ENCODE peak calls at places on chromosomes 4 and X, in nine cellular contexts. One of them, this sample, is unnamed.

GRCh38 chr4:168199262-168199957 is 107.1 kb downstream of the ANXA10 start:
- DNase-seq in NCI-H1436: no peak
- DNase-seq in NCI-H460: no peak
- DNase-seq in omental fat pad: no peak
- DNase-seq in ACHN: no peak
- DNase-seq in GM04503: no peak
- DNase-seq in hepatic stellate cell: no peak
- DNase-seq in ELR: no peak
- DNase-seq in mucosa of descending colon: no peak
- DNase-seq in this sample: no peak

GRCh38 chr4:87559090-87559837 is 30.1 kb upstream of the SPARCL1 start:
- DNase-seq in mucosa of descending colon: no peak
- DNase-seq in GM04503: no peak
- DNase-seq in NCI-H1436: peak
- DNase-seq in ELR: no peak
- DNase-seq in omental fat pad: no peak
- DNase-seq in hepatic stellate cell: no peak
- DNase-seq in ACHN: no peak
- DNase-seq in NCI-H460: no peak
- DNase-seq in this sample: no peak

GRCh38 chrX:115402299-115402698 is 112.8 kb downstream of the LUZP4 start:
- DNase-seq in NCI-H1436: no peak
- DNase-seq in NCI-H460: no peak
- DNase-seq in GM04503: no peak
- DNase-seq in mucosa of descending colon: no peak
- DNase-seq in hepatic stellate cell: no peak
- DNase-seq in ACHN: no peak
- DNase-seq in ELR: no peak
- DNase-seq in omental fat pad: no peak
- DNase-seq in this sample: no peak

GRCh38 chr4:74768857-74769525 is 25.3 kb downstream of the BTC start:
- DNase-seq in hepatic stellate cell: no peak
- DNase-seq in GM04503: no peak
- DNase-seq in omental fat pad: no peak
- DNase-seq in NCI-H1436: no peak
- DNase-seq in NCI-H460: peak
- DNase-seq in ELR: peak
- DNase-seq in mucosa of descending colon: no peak
- DNase-seq in ACHN: peak
- DNase-seq in this sample: peak

GRCh38 chr4:14856076-14856926 is 146.0 kb upstream of the CPEB2 start:
- DNase-seq in hepatic stellate cell: peak
- DNase-seq in ELR: peak
- DNase-seq in ACHN: peak
- DNase-seq in NCI-H460: peak
- DNase-seq in omental fat pad: no peak
- DNase-seq in GM04503: peak
- DNase-seq in mucosa of descending colon: no peak
- DNase-seq in NCI-H1436: no peak
- DNase-seq in this sample: peak

GRCh38 chr4:158018090-158018808 is 154.6 kb downstream of the GASK1B start:
- DNase-seq in omental fat pad: no peak
- DNase-seq in NCI-H460: no peak
- DNase-seq in mucosa of descending colon: no peak
- DNase-seq in NCI-H1436: no peak
- DNase-seq in GM04503: no peak
- DNase-seq in ACHN: no peak
- DNase-seq in hepatic stellate cell: no peak
- DNase-seq in ELR: no peak
- DNase-seq in this sample: no peak

GRCh38 chr4:139050436-139050835 is 34.9 kb downstream of the NOCT start:
- DNase-seq in NCI-H1436: no peak
- DNase-seq in mucosa of descending colon: no peak
- DNase-seq in omental fat pad: no peak
- DNase-seq in hepatic stellate cell: peak
- DNase-seq in ACHN: no peak
- DNase-seq in GM04503: peak
- DNase-seq in ELR: peak
- DNase-seq in NCI-H460: no peak
- DNase-seq in this sample: no peak

GRCh38 chr4:151933122-151933827 is 172.5 kb upstream of the GATB start:
- DNase-seq in ELR: no peak
- DNase-seq in NCI-H1436: no peak
- DNase-seq in hepatic stellate cell: no peak
- DNase-seq in ACHN: no peak
- DNase-seq in mucosa of descending colon: no peak
- DNase-seq in NCI-H460: no peak
- DNase-seq in GM04503: no peak
- DNase-seq in omental fat pad: no peak
- DNase-seq in this sample: no peak

GRCh38 chr4:156169011-156169410 is 215.3 kb upstream of the CTSO start:
- DNase-seq in omental fat pad: peak
- DNase-seq in ACHN: peak
- DNase-seq in NCI-H460: peak
- DNase-seq in ELR: peak
- DNase-seq in GM04503: peak
- DNase-seq in NCI-H1436: peak
- DNase-seq in mucosa of descending colon: no peak
- DNase-seq in hepatic stellate cell: peak
- DNase-seq in this sample: peak

This sample was measured in RKO.